ENCODE peak calls at places on chromosomes 7 and 10, in nine cellular contexts. M, R, S, V, Z, D, H, X and W are unnamed samples.

GRCh38 chr7:139771001-139771956 is 6.5 kb downstream of the HIPK2 start:
- DNase-seq in M (no peak), R (no peak), S (peak; percentile 97), V (no peak), Z (peak; percentile 94), D (no peak), H (no peak), X (no peak), W (peak; percentile 96)

GRCh38 chr7:157389951-157390730 is 53.3 kb downstream of the DNAJB6 start:
- DNase-seq in M (peak; percentile 83), R (no peak), S (no peak), V (no peak), Z (no peak), D (no peak), H (no peak), X (no peak), W (peak; percentile 68)

GRCh38 chr10:118204292-118204943 is 137.7 kb downstream of the FAM204A start:
- DNase-seq in M (no peak), R (no peak), S (no peak), V (no peak), Z (no peak), D (no peak), H (no peak), X (no peak), W (no peak)

GRCh38 chr10:90888387-90888786 is 16.6 kb downstream of the RPP30 start:
- DNase-seq in M (no peak), R (no peak), S (no peak), V (no peak), Z (no peak), D (no peak), H (no peak), X (no peak), W (no peak)

GRCh38 chr7:42372498-42372897 is 135.5 kb upstream of the GLI3 start:
- DNase-seq in M (no peak), R (no peak), S (no peak), V (no peak), Z (no peak), D (no peak), H (no peak), X (no peak), W (peak; percentile 23)

GRCh38 chr7:101017099-101017777 is 2.6 kb upstream of the MUC17 start:
- DNase-seq in M (peak; percentile 93), R (peak; percentile 56), S (peak; percentile 86), V (peak; percentile 58), Z (peak; percentile 84), D (peak; percentile 55), H (peak; percentile 20), X (peak; percentile 85), W (peak; percentile 80)

GRCh38 chr7:25846722-25847121 is 305.3 kb upstream of the NFE2L3 start:
- DNase-seq in M (peak; percentile 88), R (no peak), S (no peak), V (peak; percentile 89), Z (peak; percentile 79), D (no peak), H (no peak), X (no peak), W (peak; percentile 88)

GRCh38 chr10:85548038-85548437 is 818.6 kb downstream of the GRID1 start:
- DNase-seq in M (no peak), R (no peak), S (peak; percentile 95), V (no peak), Z (no peak), D (peak; percentile 6), H (peak; percentile 1), X (peak; percentile 6), W (peak; percentile 2)

GRCh38 chr7:36777062-36777461 is 52.8 kb upstream of the AOAH start:
- DNase-seq in M (no peak), R (no peak), S (no peak), V (no peak), Z (no peak), D (peak; percentile 55), H (peak; percentile 81), X (no peak), W (no peak)

GRCh38 chr7:104981671-104982036 is 32.4 kb upstream of the KMT2E start:
- DNase-seq in M (no peak), R (no peak), S (no peak), V (no peak), Z (no peak), D (no peak), H (no peak), X (no peak), W (no peak)

GRCh38 chr7:45642044-45642443 is 67.9 kb downstream of the ADCY1 start:
- DNase-seq in M (peak; percentile 50), R (no peak), S (no peak), V (no peak), Z (no peak), D (no peak), H (no peak), X (no peak), W (no peak)

GRCh38 chr10:7908541-7909210 is 90.4 kb downstream of the TAF3 start:
- DNase-seq in M (no peak), R (no peak), S (no peak), V (no peak), Z (peak; percentile 6), D (no peak), H (no peak), X (no peak), W (peak; percentile 27)

GRCh38 chr7:5507026-5507425 is 83.4 kb upstream of the TNRC18 start:
- DNase-seq in M (no peak), R (no peak), S (no peak), V (no peak), Z (no peak), D (no peak), H (no peak), X (no peak), W (no peak)

GRCh38 chr10:79221110-79222051 is 125.9 kb upstream of the PPIF start:
- DNase-seq in M (no peak), R (peak; percentile 40), S (peak; percentile 72), V (peak; percentile 95), Z (peak; percentile 95), D (no peak), H (no peak), X (no peak), W (peak; percentile 91)

GRCh38 chr7:47576031-47576908 is 5.6 kb downstream of the TNS3 start:
- DNase-seq in M (no peak), R (no peak), S (peak; percentile 56), V (peak; percentile 83), Z (peak; percentile 68), D (no peak), H (no peak), X (no peak), W (peak; percentile 94)

GRCh38 chr10:576130-576465 is 113.4 kb downstream of the DIP2C start:
- DNase-seq in M (peak; percentile 78), R (no peak), S (peak; percentile 56), V (no peak), Z (peak; percentile 48), D (no peak), H (no peak), X (no peak), W (peak; percentile 60)

GRCh38 chr7:94088560-94088959 is 84.4 kb upstream of the BET1 start:
- DNase-seq in M (no peak), R (no peak), S (no peak), V (no peak), Z (peak; percentile 57), D (no peak), H (no peak), X (no peak), W (peak; percentile 60)

GRCh38 chr10:98444314-98445006 is 2.3 kb downstream of the HPS1 start:
- DNase-seq in M (no peak), R (no peak), S (no peak), V (no peak), Z (no peak), D (no peak), H (no peak), X (no peak), W (no peak)

GRCh38 chr7:3042301-3042700 is 1.4 kb downstream of the CARD11 start:
- DNase-seq in M (peak; percentile 56), R (no peak), S (no peak), V (no peak), Z (no peak), D (no peak), H (no peak), X (no peak), W (no peak)

GRCh38 chr7:140621326-140622035 is 19.1 kb downstream of the DENND2A start:
- DNase-seq in M (no peak), R (no peak), S (peak; percentile 60), V (no peak), Z (peak; percentile 55), D (no peak), H (no peak), X (no peak), W (peak; percentile 59)

GRCh38 chr7:1397491-1398327 is 61.6 kb downstream of the MICALL2 start:
- DNase-seq in M (no peak), R (no peak), S (peak; percentile 11), V (no peak), Z (peak; percentile 65), D (no peak), H (no peak), X (no peak), W (peak; percentile 47)

GRCh38 chr7:150992833-150993302 is 2.1 kb downstream of the NOS3 start:
- DNase-seq in M (no peak), R (peak; percentile 78), S (peak; percentile 10), V (no peak), Z (no peak), D (no peak), H (no peak), X (no peak), W (peak; percentile 12)

GRCh38 chr7:50141854-50142253 is 48.8 kb upstream of the ZPBP start:
- DNase-seq in M (no peak), R (no peak), S (no peak), V (no peak), Z (no peak), D (no peak), H (no peak), X (no peak), W (no peak)

GRCh38 chr7:51230723-51231122 is 85.9 kb downstream of the COBL start:
- DNase-seq in M (peak; percentile 54), R (no peak), S (no peak), V (no peak), Z (no peak), D (no peak), H (no peak), X (no peak), W (no peak)

GRCh38 chr10:132713421-132714095 is 72.4 kb downstream of the NKX6-2 start:
- DNase-seq in M (peak; percentile 79), R (no peak), S (no peak), V (no peak), Z (no peak), D (no peak), H (no peak), X (no peak), W (no peak)

GRCh38 chr10:61047788-61048560 is 104.0 kb upstream of the RHOBTB1 start:
- DNase-seq in M (no peak), R (no peak), S (peak; percentile 38), V (no peak), Z (no peak), D (no peak), H (no peak), X (no peak), W (no peak)